ENCODE peak calls at places on chromosomes 6 and 20, in four cellular contexts. A is CD8-positive, alpha-beta T cell; N is MM.1S; V is left lung. M is an unnamed sample. For H3K4me1 and H3K27me3, the result is how much of the 10 kb centered on the place peaks cover.

GRCh38 chr6:146433881-146434741 is 109.5 kb upstream of the RAB32 start:
- DNase-seq in A (no peak), N (no peak), V (peak), M (peak)

GRCh38 chr6:37648465-37649330 is 49.0 kb downstream of the MDGA1 start:
- DNase-seq in A (no peak), N (no peak), V (no peak), M (no peak)

GRCh38 chr6:90154666-90155065 is 142.0 kb downstream of the BACH2 start:
- DNase-seq in A (no peak), N (no peak), V (no peak), M (no peak)

GRCh38 chr6:135266675-135267074 is 85.6 kb downstream of the MYB start:
- DNase-seq in A (no peak), N (no peak), V (no peak), M (no peak)

GRCh38 chr6:34562861-34563512 is 6.9 kb upstream of the SPDEF start:
- DNase-seq in A (no peak), N (no peak), V (no peak), M (no peak)

GRCh38 chr6:137641474-137642077 is 147.4 kb upstream of the OLIG3 start:
- DNase-seq in A (peak), N (peak), V (peak), M (no peak)

GRCh38 chr6:90222724-90223198 is 73.9 kb downstream of the BACH2 start:
- DNase-seq in A (no peak), N (no peak), V (no peak), M (no peak)

GRCh38 chr6:17589402-17590116 is 10.5 kb upstream of the FAM8A1 start:
- DNase-seq in A (no peak), N (no peak), V (peak), M (no peak)

GRCh38 chr6:168285456-168285855 is 34.1 kb downstream of the DACT2 start:
- DNase-seq in A (no peak), N (no peak), V (no peak), M (no peak)

GRCh38 chr6:136921936-136922679 is at the start of gene SLC35D3:
- DNase-seq in A (no peak), N (no peak), V (no peak), M (peak)

GRCh38 chr20:4740774-4741431 is 19.2 kb downstream of the PRND start:
- DNase-seq in A (peak), N (peak), V (no peak), M (no peak)

GRCh38 chr6:5274231-5274630 is 12.9 kb downstream of the FARS2 start:
- DNase-seq in A (no peak), N (no peak), V (no peak), M (no peak)

GRCh38 chr6:134903448-134903847 is 46.5 kb downstream of the ALDH8A1 start:
- DNase-seq in A (no peak), N (no peak), V (no peak), M (no peak)

GRCh38 chr6:109373333-109373732 is 8.9 kb downstream of the CD164 start:
- DNase-seq in A (no peak), N (no peak), V (no peak), M (no peak)

GRCh38 chr6:33427585-33428218 is 7.8 kb downstream of the SYNGAP1 start:
- DNase-seq in A (peak), N (no peak), V (peak), M (peak)

GRCh38 chr6:117711369-117711768 is 36.1 kb downstream of the NUS1 start:
- DNase-seq in A (no peak), N (no peak), V (no peak), M (no peak)

GRCh38 chr6:24428615-24429014 is 25.9 kb downstream of the MRS2 start:
- DNase-seq in A (no peak), N (no peak), V (no peak), M (no peak)

GRCh38 chr6:52077180-52077884 is 10.1 kb downstream of the PKHD1 start:
- DNase-seq in A (no peak), N (no peak), V (no peak), M (no peak)

GRCh38 chr6:83168556-83168955 is 24.5 kb downstream of the PGM3 start:
- DNase-seq in A (no peak), N (no peak), V (no peak), M (no peak)

GRCh38 chr6:373773-374724 is 17.5 kb upstream of the IRF4 start:
- DNase-seq in A (no peak), N (no peak), V (no peak), M (no peak)

GRCh38 chr6:36352477-36353157 is 15.9 kb upstream of the BNIP5 start:
- DNase-seq in A (no peak), N (no peak), V (no peak), M (no peak)

GRCh38 chr6:101402618-101403002 is 9.1 kb downstream of the GRIK2 start:
- DNase-seq in A (no peak), N (no peak), V (no peak), M (no peak)

GRCh38 chr6:125271486-125272159 is 30.1 kb downstream of the HDDC2 start:
- DNase-seq in A (no peak), N (no peak), V (no peak), M (no peak)

GRCh38 chr20:15942130-15942529 is 631.1 kb downstream of the KIF16B start:
- DNase-seq in A (no peak), N (no peak), V (no peak), M (no peak)

GRCh38 chr6:87908978-87909802 is 138.5 kb upstream of the SPACA1 start:
- DNase-seq in A (no peak), N (no peak), V (no peak), M (no peak)

GRCh38 chr20:2879148-2879547 is 5.9 kb downstream of the PTPRA start:
- DNase-seq in A (no peak), N (no peak), V (no peak), M (no peak)

GRCh38 chr6:157989541-157990289 is 8.1 kb downstream of the SYNJ2 start:
- DNase-seq in A (no peak), N (no peak), V (no peak), M (peak)

GRCh38 chr20:37651932-37652331 is 41.9 kb upstream of the CTNNBL1 start:
- DNase-seq in A (no peak), N (peak), V (peak), M (peak)

GRCh38 chr6:112639436-112639835 is 292.3 kb downstream of the RFPL4B start:
- DNase-seq in A (no peak), N (no peak), V (no peak), M (no peak)

GRCh38 chr20:59094576-59094975 is 52.0 kb upstream of the PRELID3B start:
- DNase-seq in A (no peak), N (no peak), V (no peak), M (no peak)

GRCh38 chr6:90695316-90695715 is 108.4 kb upstream of the MAP3K7 start:
- DNase-seq in A (no peak), N (no peak), V (no peak), M (no peak)

GRCh38 chr6:65189344-65189743 is 517.7 kb downstream of the EYS start:
- DNase-seq in A (no peak), N (no peak), V (no peak), M (no peak)

GRCh38 chr6:134764741-134765140 is 185.2 kb downstream of the ALDH8A1 start:
- DNase-seq in A (no peak), N (no peak), V (no peak), M (no peak)

GRCh38 chr6:133977983-133978895 is 25.2 kb downstream of the TBPL1 start:
- DNase-seq in A (no peak), N (no peak), V (no peak), M (no peak)

DNA sequence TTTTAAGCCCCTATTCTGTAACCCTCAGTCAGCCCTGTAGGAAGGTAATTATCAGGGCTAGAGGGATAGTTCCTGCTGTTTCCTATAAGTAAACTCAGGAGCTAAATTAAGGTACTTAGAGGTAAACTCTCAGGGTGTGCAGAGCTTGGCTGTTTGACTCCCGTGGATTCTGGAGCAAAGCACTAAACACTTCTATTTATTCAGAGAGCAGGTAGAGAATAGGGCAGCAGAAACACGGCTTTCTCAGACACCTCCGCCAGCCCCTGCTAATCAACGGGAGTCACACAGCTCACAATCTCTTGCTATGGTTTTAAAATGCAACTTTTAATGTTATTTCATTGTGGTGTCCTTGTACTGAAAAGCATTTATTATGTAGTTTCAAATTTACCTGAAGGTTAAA is 21.8 kb downstream of the PRKN start:
- DNase-seq in A (no peak), N (no peak), V (no peak), M (no peak)
- H3K4me1 ChIP-seq in A (under half), N (under half), V (under half), M (under half)

DNA sequence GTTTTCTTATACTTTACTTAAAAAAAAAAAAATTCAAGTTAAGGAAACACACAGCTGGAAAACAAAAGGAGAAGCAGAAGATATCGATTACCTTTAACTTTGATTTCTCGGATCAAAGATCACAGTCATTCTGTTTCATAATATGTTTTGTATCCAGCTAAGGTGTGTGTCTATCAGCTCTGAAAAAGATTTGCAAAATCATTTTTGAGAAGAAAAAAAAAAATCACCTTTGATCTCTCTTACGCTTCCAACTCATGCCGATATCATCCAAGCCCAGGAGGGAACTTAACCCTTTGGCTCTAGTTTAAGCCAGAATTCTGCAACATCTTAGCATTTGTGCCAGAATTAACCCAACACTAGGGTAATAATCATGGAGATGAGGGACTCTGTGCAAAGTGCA is 144.0 kb downstream of the NFATC2 start:
- DNase-seq in A (no peak), N (no peak), V (no peak), M (no peak)
- H3K4me3 ChIP-seq in A (no peak), N (no peak), V (no peak), M (no peak)

DNA sequence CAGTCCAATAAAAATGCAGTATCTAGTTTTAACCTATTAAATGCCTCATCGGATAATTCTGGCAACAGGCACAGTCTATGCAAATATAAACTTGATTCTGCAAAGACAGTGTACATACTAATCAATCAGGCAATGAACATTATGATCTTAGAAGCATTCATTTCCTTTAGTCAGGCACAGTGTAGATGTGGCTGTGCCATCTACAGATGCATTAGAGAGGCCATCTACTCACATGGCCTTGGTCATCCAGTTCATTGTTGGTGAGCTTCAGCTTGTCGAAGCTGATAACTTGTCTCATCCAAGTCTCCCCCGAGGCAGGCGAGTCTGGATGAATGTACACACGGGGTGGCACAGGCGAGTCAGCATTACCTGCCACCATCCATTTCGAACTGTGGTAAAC is 7.9 kb downstream of the TBX18 start:
- DNase-seq in A (no peak), N (no peak), V (no peak), M (no peak)
- H3K27me3 ChIP-seq in A (under half), N (under half), V (under half), M (under half)

GRCh38 chr6:144305985-144306384 is 20.9 kb downstream of the UTRN start:
- DNase-seq in A (no peak), N (peak), V (no peak), M (no peak)
- H3K4me1 ChIP-seq in A (under half), N (under half), V (under half), M (under half)

DNA sequence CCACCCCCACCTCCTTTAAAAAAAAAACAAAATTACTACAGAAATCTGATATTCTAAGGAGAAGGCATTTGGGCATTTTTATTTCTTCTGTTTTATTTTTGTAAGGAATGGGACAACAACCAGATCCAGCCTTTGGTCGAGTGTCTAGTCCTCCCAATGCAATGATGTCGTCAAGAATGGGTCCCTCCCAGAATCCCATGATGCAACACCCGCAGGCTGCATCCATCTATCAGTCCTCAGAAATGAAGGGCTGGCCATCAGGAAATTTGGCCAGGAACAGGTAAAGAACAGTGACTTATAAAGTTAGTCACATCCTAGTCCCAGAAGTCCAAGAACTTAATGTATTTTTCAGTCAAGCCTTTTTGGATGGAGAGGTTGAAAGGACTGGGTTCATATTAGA is 133.0 kb downstream of the SULF2 start:
- DNase-seq in A (no peak), N (no peak), V (no peak), M (no peak)
- H3K4me3 ChIP-seq in A (no peak), N (no peak), V (no peak), M (no peak)

GRCh38 chr20:63309261-63310071 is 16.5 kb downstream of the COL20A1 start:
- DNase-seq in A (no peak), N (no peak), V (no peak), M (no peak)

GRCh38 chr20:63307538-63308217 is 14.7 kb downstream of the COL20A1 start:
- DNase-seq in A (no peak), N (no peak), V (no peak), M (no peak)

GRCh38 chr20:63310265-63310971 is 17.4 kb downstream of the COL20A1 start:
- DNase-seq in A (no peak), N (no peak), V (no peak), M (no peak)

GRCh38 chr20:63306673-63307537 is 13.9 kb downstream of the COL20A1 start:
- DNase-seq in A (no peak), N (no peak), V (no peak), M (no peak)

DNA sequence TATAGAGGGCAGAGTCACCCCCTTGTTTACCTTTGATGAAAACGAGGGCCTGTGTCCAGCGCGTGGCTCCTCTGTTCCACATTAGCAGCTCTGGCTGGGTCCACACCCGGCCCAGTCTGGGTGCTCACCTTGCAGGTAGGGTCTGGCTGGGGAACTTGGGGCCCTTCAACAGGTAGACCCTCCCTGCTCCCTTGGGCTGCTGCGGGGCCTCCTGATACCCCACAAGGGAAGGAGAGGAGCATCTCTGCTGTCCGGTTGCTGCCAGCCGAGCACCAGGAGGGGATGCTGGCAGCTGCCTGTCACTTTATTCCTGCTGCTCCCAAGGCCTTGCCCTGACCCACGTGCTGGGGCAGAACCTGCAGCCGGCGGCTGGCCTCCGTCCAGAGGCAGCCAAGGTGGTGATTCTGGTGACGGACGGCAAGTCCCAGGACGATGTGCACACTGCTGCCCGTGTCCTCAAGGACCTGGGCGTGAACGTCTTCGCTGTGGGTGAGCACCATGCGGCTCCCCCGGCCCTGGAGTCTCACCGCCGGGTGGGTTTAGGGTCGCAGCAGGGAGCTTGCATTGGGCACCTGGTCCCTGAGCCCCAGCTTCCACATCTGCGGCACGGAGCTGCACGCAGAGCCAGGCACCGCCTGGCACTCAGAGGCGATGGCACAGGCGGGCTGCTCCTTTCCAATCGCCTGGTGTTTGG is 15.4 kb downstream of the COL20A1 start:
- DNase-seq in A (no peak), N (no peak), V (no peak), M (no peak)
- H3K27me3 ChIP-seq in A (under half), N (half or more), V (under half), M (under half)

GRCh38 chr20:10667560-10668167 is 6.1 kb downstream of the JAG1 start:
- DNase-seq in A (no peak), N (no peak), V (no peak), M (no peak)
- H3K4me1 ChIP-seq in A (under half), N (under half), V (under half), M (under half)

DNA sequence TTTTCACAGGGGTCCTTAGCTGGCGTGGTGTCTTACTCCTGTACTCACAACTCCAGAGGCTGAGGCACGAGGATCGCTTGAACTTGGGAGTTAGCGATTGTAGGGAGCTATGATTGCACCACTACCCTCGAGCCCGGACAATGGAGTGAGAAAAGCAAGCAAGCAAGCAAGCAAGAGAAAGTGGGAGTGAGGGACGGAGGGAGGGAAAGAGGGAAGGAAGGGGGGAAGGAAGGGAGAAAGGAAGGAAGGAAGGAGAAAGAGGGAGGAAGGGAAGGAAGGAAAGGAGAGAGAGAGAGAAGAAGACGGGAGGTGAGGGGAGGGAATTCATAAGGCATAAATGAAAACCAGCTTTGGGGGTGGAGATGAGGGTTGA is 120.5 kb downstream of the TRIM27 start:
- DNase-seq in A (no peak), N (no peak), V (no peak), M (no peak)
- H3K4me3 ChIP-seq in A (no peak), N (no peak), V (no peak), M (no peak)

DNA sequence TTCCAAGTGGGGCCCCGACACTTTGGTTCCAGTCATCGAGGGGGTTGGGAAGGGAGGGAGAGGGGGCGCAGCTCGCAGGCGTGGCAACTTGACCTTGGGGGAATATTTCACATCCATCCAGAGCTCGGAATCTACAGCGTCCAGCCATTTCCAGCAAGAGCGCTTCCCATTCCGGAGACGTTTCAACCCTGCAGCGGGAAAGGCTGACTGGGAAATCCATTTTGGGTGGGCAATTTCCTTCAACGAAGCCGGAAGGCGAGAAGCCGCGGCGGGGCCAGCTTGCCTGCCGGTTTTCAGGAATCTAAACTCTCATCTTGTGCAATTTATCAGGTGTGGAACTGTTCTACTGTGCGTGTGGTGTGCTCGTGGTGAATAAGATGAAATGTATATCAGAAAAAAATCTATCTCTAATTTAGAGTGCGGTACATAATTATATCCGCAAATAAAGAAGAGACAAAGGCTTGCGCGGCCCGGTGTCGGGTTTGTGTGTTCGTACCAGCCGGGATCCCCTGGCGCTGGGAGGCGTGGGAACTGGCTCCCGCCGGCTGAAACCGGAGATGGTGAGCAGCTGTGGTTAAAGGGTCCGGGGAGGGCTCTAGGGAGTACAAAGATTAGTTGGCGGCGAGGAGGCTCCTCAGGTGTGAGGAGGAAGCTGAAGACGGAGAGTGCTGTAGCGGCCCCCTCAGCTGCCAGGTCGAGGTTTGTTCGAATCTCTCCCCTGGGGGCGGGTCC is 4.8 kb downstream of the SLC32A1 start:
- DNase-seq in A (no peak), N (no peak), V (no peak), M (no peak)
- H3K27me3 ChIP-seq in A (half or more), N (half or more), V (half or more), M (under half)

GRCh38 chr20:56636701-56637100 is 7.6 kb downstream of the TFAP2C start:
- DNase-seq in A (no peak), N (no peak), V (no peak), M (no peak)
- H3K4me1 ChIP-seq in A (under half), N (under half), V (under half), M (under half)

M was measured in aorta.